ENCODE peak calls at places on chromosome 7, in six cellular contexts. U, R, E, A, V and Z are unnamed samples.
A peak's percentile ranks its signal among the peaks of the same experiment; 100 is the strongest.

GRCh38 chr7:18541189-18541870 is 45.8 kb downstream of the HDAC9 start:
- DNase-seq in U (no peak), R (no peak), E (no peak), A (no peak), V (no peak), Z (no peak)

GRCh38 chr7:120394595-120394994 is 121.6 kb downstream of the KCND2 start:
- DNase-seq in U (no peak), R (no peak), E (no peak), A (no peak), V (no peak), Z (no peak)

GRCh38 chr7:7816816-7817536 is 98.6 kb upstream of the RPA3 start:
- DNase-seq in U (no peak), R (no peak), E (peak; percentile 7), A (no peak), V (no peak), Z (no peak)

GRCh38 chr7:105759670-105760548 is 116.5 kb downstream of the ATXN7L1 start:
- DNase-seq in U (no peak), R (peak; percentile 55), E (peak; percentile 41), A (peak; percentile 53), V (no peak), Z (peak; percentile 66)

GRCh38 chr7:121561717-121562116 is 165.6 kb upstream of the FAM3C start:
- DNase-seq in U (no peak), R (peak; percentile 16), E (no peak), A (no peak), V (no peak), Z (no peak)

GRCh38 chr7:24783731-24784130 is 26.5 kb upstream of the GSDME start:
- DNase-seq in U (no peak), R (no peak), E (no peak), A (no peak), V (no peak), Z (no peak)

GRCh38 chr7:133941496-133941895 is 185.6 kb upstream of the LRGUK start:
- DNase-seq in U (no peak), R (no peak), E (no peak), A (no peak), V (no peak), Z (no peak)

GRCh38 chr7:124263232-124263827 is 230.5 kb upstream of the TMEM229A start:
- DNase-seq in U (peak; percentile 31), R (peak; percentile 3), E (no peak), A (no peak), V (no peak), Z (peak; percentile 21)

GRCh38 chr7:70694909-70695803 is 436.8 kb upstream of the GALNT17 start:
- DNase-seq in U (no peak), R (no peak), E (no peak), A (peak; percentile 85), V (peak; percentile 67), Z (no peak)

GRCh38 chr7:72187179-72187578 is 225.0 kb downstream of the CALN1 start:
- DNase-seq in U (no peak), R (no peak), E (no peak), A (no peak), V (no peak), Z (no peak)

GRCh38 chr7:135745702-135746312 is 2.8 kb downstream of the FAM180A start:
- DNase-seq in U (no peak), R (peak; percentile 61), E (no peak), A (no peak), V (no peak), Z (peak; percentile 32)

GRCh38 chr7:68684246-68684850 is 913.9 kb upstream of the AUTS2 start:
- DNase-seq in U (no peak), R (no peak), E (no peak), A (no peak), V (no peak), Z (no peak)

GRCh38 chr7:12921751-12922345 is 234.4 kb downstream of the ARL4A start:
- DNase-seq in U (no peak), R (no peak), E (no peak), A (no peak), V (no peak), Z (peak; percentile 40)

GRCh38 chr7:90605055-90605454 is 8.9 kb downstream of the CDK14 start:
- DNase-seq in U (no peak), R (no peak), E (no peak), A (peak; percentile 33), V (no peak), Z (no peak)

GRCh38 chr7:80286611-80287010 is 152.0 kb downstream of the GNAI1 start:
- DNase-seq in U (no peak), R (no peak), E (no peak), A (no peak), V (no peak), Z (no peak)

GRCh38 chr7:51369746-51370145 is 53.1 kb upstream of the COBL start:
- DNase-seq in U (no peak), R (peak; percentile 30), E (no peak), A (no peak), V (no peak), Z (peak; percentile 33)

GRCh38 chr7:389911-390601 is 100.1 kb downstream of the FOXL3 start:
- DNase-seq in U (no peak), R (no peak), E (no peak), A (no peak), V (no peak), Z (no peak)

GRCh38 chr7:10973942-10974716 is 457 bp downstream of the PHF14 start:
- DNase-seq in U (no peak), R (peak; percentile 45), E (peak; percentile 12), A (peak; percentile 83), V (no peak), Z (peak; percentile 22)

GRCh38 chr7:50554431-50554830 is 10.8 kb downstream of the DDC start:
- DNase-seq in U (no peak), R (no peak), E (no peak), A (no peak), V (no peak), Z (no peak)

GRCh38 chr7:24862461-24862860 is 105.2 kb upstream of the GSDME start:
- DNase-seq in U (no peak), R (no peak), E (no peak), A (no peak), V (no peak), Z (no peak)

GRCh38 chr7:134351424-134351823 is 34.7 kb upstream of the SLC35B4 start:
- DNase-seq in U (no peak), R (no peak), E (no peak), A (no peak), V (no peak), Z (no peak)

GRCh38 chr7:93757421-93757820 is 133.1 kb downstream of the TFPI2 start:
- DNase-seq in U (no peak), R (no peak), E (no peak), A (no peak), V (no peak), Z (no peak)

GRCh38 chr7:1229956-1230355 is 2.7 kb upstream of the UNCX start:
- DNase-seq in U (no peak), R (no peak), E (no peak), A (no peak), V (no peak), Z (no peak)

GRCh38 chr7:32058017-32058416 is 12.2 kb downstream of the PDE1C start:
- DNase-seq in U (no peak), R (no peak), E (no peak), A (no peak), V (no peak), Z (no peak)

GRCh38 chr7:48875300-48875916 is 48.9 kb upstream of the CDC14C start:
- DNase-seq in U (no peak), R (peak; percentile 2), E (peak; percentile 15), A (peak; percentile 11), V (peak; percentile 56), Z (no peak)

GRCh38 chr7:151088856-151089699 is 2.8 kb downstream of the AGAP3 start:
- DNase-seq in U (no peak), R (no peak), E (peak; percentile 73), A (no peak), V (no peak), Z (no peak)

GRCh38 chr7:37817219-37817618 is 31.2 kb upstream of the NME8 start:
- DNase-seq in U (no peak), R (no peak), E (no peak), A (no peak), V (no peak), Z (no peak)
- TF ChIP-seq CHD2 in U (no peak), R (no peak), E (no peak), A (no peak), V (no peak), Z (no peak)

DNA sequence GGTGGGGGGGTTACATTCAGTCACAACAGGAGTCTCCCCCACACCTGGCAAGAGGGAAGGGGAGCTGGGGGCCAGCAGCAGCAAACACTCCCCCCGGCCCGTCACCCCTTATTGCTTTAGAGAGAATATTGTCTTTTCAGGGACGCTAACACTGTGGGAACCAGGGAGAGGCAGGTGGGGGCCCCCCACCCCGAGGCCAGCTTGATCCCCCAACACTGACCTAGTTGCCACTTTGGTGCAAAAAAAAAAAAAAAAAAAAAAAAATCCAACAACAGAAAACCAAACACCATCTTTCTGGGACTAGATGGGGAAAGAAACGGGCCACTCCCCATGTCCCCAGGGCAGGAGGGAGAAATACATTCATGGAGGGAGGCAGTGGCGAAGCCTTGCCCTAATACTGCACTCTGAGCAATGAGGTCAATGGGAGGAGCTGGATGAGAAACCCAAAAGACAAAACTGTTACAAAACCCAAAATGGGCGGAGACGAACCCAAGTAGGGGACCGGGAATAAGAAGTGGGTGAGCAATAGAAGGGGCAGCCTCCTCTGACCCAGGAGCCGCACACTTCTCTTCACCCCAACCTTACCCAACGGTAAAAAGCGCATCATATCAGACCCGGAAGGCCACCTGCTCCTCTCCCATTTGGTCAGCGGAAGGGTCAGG is 6.5 kb downstream of the GNB2 start:
- DNase-seq in U (no peak), R (peak; percentile 49), E (no peak), A (peak; percentile 44), V (no peak), Z (peak; percentile 49)
- TF ChIP-seq CHD2 in U (no peak), R (no peak), E (no peak), A (no peak), V (no peak), Z (no peak)

GRCh38 chr7:29332027-29332806 is 137.6 kb downstream of the CHN2 start:
- DNase-seq in U (no peak), R (no peak), E (no peak), A (no peak), V (no peak), Z (no peak)

GRCh38 chr7:29332875-29333482 is 138.4 kb downstream of the CHN2 start:
- DNase-seq in U (no peak), R (no peak), E (no peak), A (no peak), V (no peak), Z (no peak)

GRCh38 chr7:29329686-29330085 is 135.1 kb downstream of the CHN2 start:
- DNase-seq in U (no peak), R (no peak), E (no peak), A (no peak), V (no peak), Z (no peak)

GRCh38 chr7:29330136-29330535 is 135.6 kb downstream of the CHN2 start:
- DNase-seq in U (no peak), R (no peak), E (peak; percentile 59), A (no peak), V (no peak), Z (no peak)

GRCh38 chr7:29331163-29331562 is 136.6 kb downstream of the CHN2 start:
- DNase-seq in U (no peak), R (no peak), E (no peak), A (no peak), V (no peak), Z (no peak)
- TF ChIP-seq CHD2 in U (no peak), R (no peak), E (no peak), A (no peak), V (no peak), Z (no peak)

DNA sequence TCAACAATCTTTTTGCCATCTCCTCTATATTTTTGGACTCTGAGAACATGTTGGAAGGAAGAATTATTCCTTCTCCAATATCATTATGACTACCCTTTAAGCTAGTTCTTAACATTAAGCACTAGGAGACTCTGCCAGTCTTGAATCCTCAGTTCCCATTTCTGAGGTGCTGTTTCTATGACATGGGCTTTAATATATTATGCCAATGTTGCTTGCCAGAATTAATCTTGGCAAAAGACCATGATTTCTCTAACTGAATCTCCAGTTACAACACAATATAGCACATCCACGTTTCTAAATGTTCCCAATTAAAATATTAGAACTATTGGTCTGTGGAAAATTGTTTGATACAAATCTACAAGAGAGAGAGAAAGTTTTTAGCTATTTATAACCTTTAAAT is 250.0 kb downstream of the HGF start:
- DNase-seq in U (no peak), R (no peak), E (no peak), A (no peak), V (no peak), Z (no peak)
- TF ChIP-seq CHD2 in U (no peak), R (no peak), E (no peak), A (no peak), V (no peak), Z (no peak)